ENCODE peak calls at places on chromosomes 11 and 22, in six cellular contexts. A is tibial nerve, G is right lobe of liver, Y is heart right ventricle, T is IMR-90, P is A549. Z is an unnamed sample.

GRCh38 chr22:44212936-44213335 is 32.2 kb downstream of the PARVG start:
- DNase-seq in A (no peak), G (no peak), Y (no peak), T (no peak), P (no peak), Z (peak; percentile 57)

GRCh38 chr11:103699216-103699615 is 337.2 kb upstream of the DDI1 start:
- DNase-seq in A (no peak), G (no peak), Y (no peak), T (no peak), P (no peak), Z (no peak)

GRCh38 chr11:70263363-70263762 is 7.1 kb upstream of the PPFIA1 start:
- DNase-seq in A (no peak), G (no peak), Y (no peak), T (no peak), P (no peak), Z (no peak)

GRCh38 chr11:83161610-83162199 is 4.8 kb downstream of the PCF11 start:
- DNase-seq in A (no peak), G (no peak), Y (no peak), T (no peak), P (no peak), Z (no peak)

GRCh38 chr11:69280994-69281393 is 13.0 kb upstream of the MYEOV start:
- DNase-seq in A (peak; percentile 21), G (no peak), Y (no peak), T (peak; percentile 64), P (peak; percentile 79), Z (no peak)

GRCh38 chr22:44775862-44776261 is 23.5 kb downstream of the ARHGAP8 start:
- DNase-seq in A (no peak), G (no peak), Y (no peak), T (no peak), P (no peak), Z (no peak)

GRCh38 chr11:96241351-96241841 is 101.6 kb downstream of the MAML2 start:
- DNase-seq in A (no peak), G (no peak), Y (no peak), T (no peak), P (peak; percentile 22), Z (no peak)

GRCh38 chr11:67436459-67437081 is 912 bp downstream of the PTPRCAP start:
- DNase-seq in A (no peak), G (no peak), Y (no peak), T (no peak), P (no peak), Z (no peak)

GRCh38 chr11:128302425-128303186 is 284.8 kb downstream of the ETS1 start:
- DNase-seq in A (no peak), G (no peak), Y (no peak), T (no peak), P (no peak), Z (no peak)

GRCh38 chr11:34655335-34656008 is 34.6 kb downstream of the EHF start:
- DNase-seq in A (no peak), G (no peak), Y (no peak), T (peak; percentile 97), P (peak; percentile 76), Z (no peak)

GRCh38 chr11:34652191-34652958 is 31.5 kb downstream of the EHF start:
- DNase-seq in A (no peak), G (no peak), Y (no peak), T (peak; percentile 13), P (no peak), Z (no peak)

GRCh38 chr11:34653031-34653430 is 32.1 kb downstream of the EHF start:
- DNase-seq in A (no peak), G (no peak), Y (no peak), T (no peak), P (no peak), Z (no peak)

GRCh38 chr11:34654491-34655334 is 33.8 kb downstream of the EHF start:
- DNase-seq in A (peak; percentile 64), G (peak; percentile 95), Y (peak; percentile 44), T (peak; percentile 66), P (peak; percentile 98), Z (peak; percentile 62)

DNA sequence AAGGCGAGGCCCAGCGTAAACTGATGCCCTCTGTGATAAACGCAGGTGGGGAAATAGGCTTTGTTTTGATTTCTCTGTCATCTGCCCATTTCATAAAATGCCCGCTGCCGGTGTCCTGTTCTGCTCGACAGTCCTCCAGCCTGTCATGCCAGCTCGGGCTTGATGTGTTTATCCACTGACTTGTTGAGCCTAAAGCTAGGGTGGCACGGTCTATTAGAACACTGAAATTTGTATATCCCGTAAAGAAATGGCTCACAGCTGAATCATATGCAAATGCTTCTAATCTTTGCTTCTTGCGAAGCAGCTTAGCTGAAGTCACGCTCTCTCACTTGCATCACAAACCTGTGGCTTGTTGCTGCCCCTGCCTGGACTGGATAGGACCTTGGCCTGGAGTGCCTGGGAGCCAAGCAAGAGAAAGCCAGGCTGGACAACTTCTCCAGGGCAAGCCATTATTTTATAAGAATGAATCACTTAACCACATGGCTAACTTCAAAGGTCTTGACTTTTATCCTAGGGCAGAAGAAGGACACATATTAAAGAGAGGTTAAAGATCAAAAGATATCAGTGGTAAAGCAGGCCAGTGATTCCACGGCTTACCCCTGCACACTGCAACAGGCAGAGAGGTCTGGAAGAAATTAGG is 33.1 kb downstream of the EHF start:
- DNase-seq in A (no peak), G (peak; percentile 82), Y (no peak), T (peak; percentile 99), P (peak; percentile 98), Z (no peak)
- TF ChIP-seq CTCF in A (no peak), G (no peak), Y (no peak), T (peak; percentile 32), P (peak; percentile 48), Z (no peak)

DNA sequence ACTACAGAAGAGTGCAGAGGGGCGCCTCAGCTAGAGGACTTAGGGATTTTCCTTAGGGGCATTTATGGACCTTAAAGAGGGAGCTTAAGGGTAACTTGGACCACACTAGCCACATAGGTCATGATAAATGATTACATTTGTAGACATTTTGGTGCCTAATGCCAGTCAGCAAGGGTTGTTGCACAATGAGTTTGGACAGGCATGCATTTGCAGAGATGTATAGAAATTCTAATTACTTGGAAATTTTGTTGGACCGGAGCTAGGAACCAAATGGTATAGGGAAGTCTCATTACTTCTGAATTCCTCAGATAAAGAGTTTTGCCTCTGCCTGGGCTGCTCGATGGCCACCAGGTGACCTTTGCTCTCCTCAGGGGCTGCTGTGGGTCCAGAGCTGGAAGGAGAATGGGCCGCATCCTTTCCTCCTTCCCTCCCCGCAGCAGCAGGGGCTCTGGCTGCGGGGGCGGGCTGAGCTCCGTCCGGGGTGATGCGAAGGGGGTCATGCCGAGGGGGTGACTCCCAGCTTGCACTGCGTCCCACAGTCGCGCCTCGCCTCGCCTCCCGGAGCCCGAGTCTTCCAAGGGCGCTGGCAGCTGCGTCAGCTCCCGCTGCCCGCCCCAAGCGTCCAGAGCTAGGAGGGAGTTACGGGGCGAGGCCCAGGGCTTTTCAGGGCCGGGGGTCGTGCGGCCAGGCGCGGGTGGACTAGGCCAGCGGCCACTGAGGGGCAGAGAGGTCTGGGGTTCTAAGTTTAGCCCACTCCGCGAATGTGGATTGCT is 20.2 kb upstream of the MALAT1 start:
- DNase-seq in A (no peak), G (peak; percentile 63), Y (peak; percentile 78), T (peak; percentile 73), P (no peak), Z (peak; percentile 88)
- H3K4me3 ChIP-seq in A (peak overlapping the region; percentile 67), G (peak overlapping the region; percentile 13), Y (peak overlapping the region; percentile 79), T (peak overlapping the region; percentile 2), P (no peak overlapping the region), Z (peak overlapping the region; percentile 92)

DNA sequence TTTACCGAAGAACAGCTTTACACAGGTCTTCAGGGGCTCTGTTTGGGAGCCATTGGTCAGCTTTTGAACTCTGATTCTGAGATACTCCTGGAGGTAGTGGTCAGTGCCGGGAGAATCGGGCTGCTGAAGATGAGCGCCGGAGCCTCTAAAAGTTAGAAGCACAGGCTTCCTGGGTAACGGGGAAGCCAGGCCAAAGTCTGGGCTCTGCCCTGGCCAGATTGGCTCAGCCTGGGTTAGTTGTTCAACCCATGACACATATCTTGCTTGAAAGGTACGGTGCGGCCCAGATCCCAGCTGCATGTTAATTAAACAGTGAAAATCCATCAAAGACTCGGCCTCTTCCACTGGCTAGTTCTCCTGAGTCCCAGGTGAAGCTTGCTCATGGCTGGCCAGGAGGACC is 18.0 kb downstream of the PARVA start:
- DNase-seq in A (no peak), G (peak; percentile 83), Y (no peak), T (no peak), P (no peak), Z (no peak)
- H3K27ac ChIP-seq in A (no peak overlapping the region), G (no peak overlapping the region), Y (no peak overlapping the region), T (no peak overlapping the region), P (no peak overlapping the region), Z (no peak overlapping the region)

GRCh38 chr11:10261821-10262220 is 32.2 kb downstream of the SBF2 start:
- DNase-seq in A (no peak), G (no peak), Y (no peak), T (peak; percentile 61), P (no peak), Z (no peak)
- TF ChIP-seq CTCF in A (no peak), G (no peak), Y (no peak), T (no peak), P (no peak), Z (no peak)

DNA sequence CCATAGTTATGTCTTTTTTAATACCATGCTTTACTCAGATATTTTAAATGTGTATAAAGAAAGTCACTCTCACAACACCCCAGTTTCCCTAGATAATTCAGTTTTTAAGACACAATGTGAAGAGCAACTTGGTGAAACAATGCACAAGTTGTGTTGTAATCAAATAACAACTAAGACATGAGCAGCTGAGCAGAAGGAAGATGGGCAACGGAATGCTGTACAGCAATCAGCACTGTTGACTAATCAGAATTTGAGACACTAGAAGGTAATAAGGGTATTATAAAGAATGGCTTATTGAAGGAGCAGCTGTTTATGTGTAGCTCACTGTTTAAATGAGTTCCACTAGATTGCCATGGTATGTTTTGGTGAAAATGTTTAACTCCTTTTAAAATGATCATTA is 60.1 kb downstream of the SOX6 start:
- DNase-seq in A (no peak), G (no peak), Y (no peak), T (no peak), P (no peak), Z (no peak)
- H3K4me3 ChIP-seq in A (no peak overlapping the region), G (no peak overlapping the region), Y (no peak overlapping the region), T (no peak overlapping the region), P (no peak overlapping the region), Z (no peak overlapping the region)

Z was measured in coronary artery.